ENCODE peak calls at places on chromosome 6, in four cellular contexts. Q is tibial nerve, M is adrenal gland, U is H54. J is an unnamed sample.

GRCh38 chr6:25448965-25449538 is 169.9 kb downstream of the CARMIL1 start:
- DNase-seq in Q (no peak), M (no peak), U (no peak), J (no peak)

GRCh38 chr6:116115781-116116180 is 10.2 kb downstream of the COL10A1 start:
- DNase-seq in Q (no peak), M (no peak), U (no peak), J (no peak)

GRCh38 chr6:107786709-107787588 is 37.2 kb downstream of the SCML4 start:
- DNase-seq in Q (no peak), M (no peak), U (no peak), J (no peak)

GRCh38 chr6:106546322-106547052 is 82.8 kb downstream of the RTN4IP1 start:
- DNase-seq in Q (no peak), M (no peak), U (no peak), J (no peak)

GRCh38 chr6:13794184-13794583 is 20.2 kb downstream of the MCUR1 start:
- DNase-seq in Q (no peak), M (no peak), U (peak), J (no peak)

GRCh38 chr6:166744654-166745134 is 117.6 kb upstream of the RPS6KA2 start:
- DNase-seq in Q (no peak), M (no peak), U (no peak), J (no peak)

GRCh38 chr6:30841644-30842504 is 42.4 kb upstream of the DDR1 start:
- DNase-seq in Q (no peak), M (peak), U (no peak), J (no peak)

GRCh38 chr6:158793432-158793831 is 25.7 kb downstream of the EZR start:
- DNase-seq in Q (no peak), M (no peak), U (peak), J (no peak)

GRCh38 chr6:18431581-18431980 is 44.4 kb downstream of the RNF144B start:
- DNase-seq in Q (no peak), M (no peak), U (no peak), J (no peak)

GRCh38 chr6:167291623-167292300 is 647 bp downstream of the UNC93A start:
- DNase-seq in Q (no peak), M (no peak), U (no peak), J (no peak)

GRCh38 chr6:7684076-7684475 is 41.8 kb upstream of the BMP6 start:
- DNase-seq in Q (no peak), M (no peak), U (no peak), J (no peak)

GRCh38 chr6:22062807-22063408 is 233.9 kb downstream of the PRL start:
- DNase-seq in Q (peak), M (no peak), U (no peak), J (no peak)

GRCh38 chr6:75180864-75181263 is 25.0 kb downstream of the COL12A1 start:
- DNase-seq in Q (no peak), M (no peak), U (no peak), J (no peak)

GRCh38 chr6:20839624-20840023 is 305.4 kb downstream of the CDKAL1 start:
- DNase-seq in Q (no peak), M (no peak), U (no peak), J (no peak)

GRCh38 chr6:165852676-165853075 is 189.6 kb upstream of the PDE10A start:
- DNase-seq in Q (no peak), M (no peak), U (no peak), J (no peak)

GRCh38 chr6:111707773-111708172 is 102.1 kb upstream of the TRAF3IP2 start:
- DNase-seq in Q (no peak), M (no peak), U (no peak), J (no peak)

GRCh38 chr6:147564556-147564955 is 56.1 kb downstream of the SAMD5 start:
- DNase-seq in Q (no peak), M (no peak), U (no peak), J (no peak)

GRCh38 chr6:33430991-33431879 is 11.4 kb downstream of the SYNGAP1 start:
- DNase-seq in Q (no peak), M (no peak), U (peak), J (peak)

GRCh38 chr6:73585566-73586415 is 65.0 kb upstream of the EEF1A1 start:
- DNase-seq in Q (no peak), M (peak), U (peak), J (no peak)

GRCh38 chr6:164185342-164185920 is 770.9 kb downstream of the QKI start:
- DNase-seq in Q (no peak), M (no peak), U (no peak), J (no peak)

GRCh38 chr6:67201563-67201962 is 1433.5 kb upstream of the ADGRB3 start:
- DNase-seq in Q (no peak), M (no peak), U (no peak), J (no peak)

GRCh38 chr6:109197061-109197460 is 101.8 kb downstream of the CEP57L1 start:
- DNase-seq in Q (no peak), M (no peak), U (no peak), J (no peak)

GRCh38 chr6:124007915-124008688 is 204.4 kb downstream of the NKAIN2 start:
- DNase-seq in Q (no peak), M (no peak), U (no peak), J (no peak)

GRCh38 chr6:127225497-127225896 is 41.2 kb upstream of the RNF146 start:
- DNase-seq in Q (no peak), M (no peak), U (no peak), J (no peak)

GRCh38 chr6:136466789-136467585 is 83.2 kb downstream of the MAP7 start:
- DNase-seq in Q (no peak), M (no peak), U (no peak), J (no peak)

GRCh38 chr6:28888097-28888496 is 35.7 kb downstream of the TRIM27 start:
- DNase-seq in Q (no peak), M (no peak), U (no peak), J (peak)

GRCh38 chr6:28880519-28880893 is 43.3 kb downstream of the TRIM27 start:
- DNase-seq in Q (no peak), M (no peak), U (no peak), J (no peak)

GRCh38 chr6:28885149-28885738 is 38.5 kb downstream of the TRIM27 start:
- DNase-seq in Q (no peak), M (no peak), U (no peak), J (no peak)

GRCh38 chr6:28880894-28881780 is 42.6 kb downstream of the TRIM27 start:
- DNase-seq in Q (peak), M (peak), U (no peak), J (peak)

GRCh38 chr6:28884423-28885148 is 39.2 kb downstream of the TRIM27 start:
- DNase-seq in Q (no peak), M (no peak), U (no peak), J (no peak)
- TF ChIP-seq POLR2A in Q (no peak), M (no peak), U (no peak), J (no peak)

GRCh38 chr6:149483302-149483701 is 1.5 kb downstream of the ZC3H12D start:
- DNase-seq in Q (no peak), M (no peak), U (no peak), J (no peak)

GRCh38 chr6:149487316-149487715 is 2.5 kb upstream of the ZC3H12D start:
- DNase-seq in Q (no peak), M (no peak), U (no peak), J (no peak)

GRCh38 chr6:149482542-149483261 is 2.1 kb downstream of the ZC3H12D start:
- DNase-seq in Q (no peak), M (no peak), U (no peak), J (no peak)

GRCh38 chr6:149483849-149484635 is 772 bp downstream of the ZC3H12D start:
- DNase-seq in Q (no peak), M (no peak), U (no peak), J (no peak)

DNA sequence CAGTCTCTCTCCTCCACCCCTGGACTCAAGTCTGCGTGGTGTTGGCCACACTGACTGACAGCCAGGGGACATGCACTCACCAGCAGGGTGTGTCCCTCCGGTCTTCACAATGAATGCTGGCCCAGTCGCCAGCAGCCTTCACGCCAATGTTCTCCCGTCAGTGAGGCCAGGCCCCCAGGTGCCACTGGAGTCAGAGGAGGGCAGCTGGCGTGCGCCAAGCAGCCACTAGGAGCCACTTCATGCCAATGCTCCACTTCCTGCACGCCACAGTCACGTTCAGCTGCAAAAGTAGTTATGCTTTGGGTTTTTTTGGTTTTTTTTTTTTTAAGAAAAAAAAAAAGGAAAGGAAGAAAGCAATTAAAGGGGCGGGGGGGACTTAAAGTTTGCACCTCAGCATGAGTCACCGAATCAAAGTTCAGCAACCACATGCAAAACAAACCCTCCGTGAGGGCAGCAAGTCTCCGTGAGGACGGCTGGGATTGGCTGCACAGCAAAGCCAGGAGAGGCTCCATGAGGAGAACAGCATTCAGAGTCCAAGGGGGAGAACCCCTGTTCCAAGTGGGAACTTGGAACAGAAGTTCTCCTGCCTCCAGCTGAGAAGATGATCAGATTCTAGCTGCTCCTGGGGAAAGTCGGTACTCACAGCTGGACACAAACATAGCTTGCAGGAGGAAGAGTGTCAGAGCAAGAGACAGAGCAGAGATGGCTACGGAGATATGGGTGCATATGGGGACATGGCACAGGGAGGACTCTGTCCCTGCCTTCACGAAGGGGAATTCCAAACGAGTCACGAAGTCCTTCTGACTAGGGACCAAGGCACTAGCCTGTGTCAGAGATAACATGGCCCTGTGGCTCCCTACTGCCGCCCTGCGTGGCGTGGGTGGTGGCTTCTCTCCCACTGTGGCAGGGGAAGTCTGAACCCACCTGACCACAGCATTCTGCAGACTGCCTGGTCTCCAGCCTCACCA is at the start of gene ZC3H12D:
- DNase-seq in Q (no peak), M (peak), U (no peak), J (peak)
- TF ChIP-seq POLR2A in Q (no peak), M (no peak), U (no peak), J (no peak)

GRCh38 chr6:56954389-56955170 is at the start of gene BEND6:
- DNase-seq in Q (no peak), M (peak), U (peak), J (peak)
- TF ChIP-seq POLR2A in Q (peak), M (peak), U (peak), J (no peak)

GRCh38 chr6:46876126-46876525 is 45.6 kb downstream of the ADGRF5 start:
- DNase-seq in Q (no peak), M (peak), U (peak), J (no peak)

GRCh38 chr6:46882622-46883021 is 39.1 kb downstream of the ADGRF5 start:
- DNase-seq in Q (no peak), M (no peak), U (no peak), J (no peak)

GRCh38 chr6:46879003-46879402 is 42.7 kb downstream of the ADGRF5 start:
- DNase-seq in Q (no peak), M (no peak), U (no peak), J (no peak)
- TF ChIP-seq POLR2A in Q (no peak), M (no peak), U (no peak), J (no peak)

DNA sequence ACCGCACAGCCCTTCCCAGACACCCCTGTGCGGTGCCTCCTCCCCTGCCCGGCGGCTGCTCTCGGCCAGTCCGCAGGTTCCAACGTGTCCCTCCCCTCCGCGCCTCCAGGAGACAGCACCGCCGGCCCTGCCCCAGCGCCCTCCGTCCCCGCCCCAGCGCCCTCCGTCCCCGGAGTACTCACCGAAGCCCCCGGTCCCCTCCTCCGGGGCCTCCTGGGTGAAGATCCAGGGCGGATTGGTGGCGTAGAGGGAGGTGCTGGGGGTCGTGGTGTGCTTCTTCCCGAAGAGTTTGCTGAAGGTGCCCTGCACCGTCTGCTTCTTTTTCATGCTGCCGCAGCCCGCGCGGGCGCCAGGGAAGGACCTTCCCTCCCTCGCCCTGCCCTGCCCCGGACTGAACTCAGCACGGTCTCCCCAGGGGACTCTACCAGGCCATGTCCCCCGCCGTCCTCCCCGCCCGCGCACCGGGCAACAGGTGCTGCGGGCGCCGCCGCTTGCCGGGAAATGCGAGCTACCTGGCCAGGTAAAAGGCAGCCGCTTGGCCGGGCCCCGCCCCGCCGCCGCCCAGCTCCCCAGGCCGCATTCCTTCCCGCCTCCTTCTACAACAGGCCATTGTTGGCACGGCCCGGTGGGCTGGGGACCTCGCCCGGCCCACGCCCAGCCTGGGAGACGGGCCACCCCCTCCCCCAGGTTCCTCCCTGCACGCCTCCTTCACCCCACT is at the start of gene C6orf132:
- DNase-seq in Q (no peak), M (peak), U (no peak), J (no peak)
- TF ChIP-seq POLR2A in Q (no peak), M (no peak), U (no peak), J (peak)

DNA sequence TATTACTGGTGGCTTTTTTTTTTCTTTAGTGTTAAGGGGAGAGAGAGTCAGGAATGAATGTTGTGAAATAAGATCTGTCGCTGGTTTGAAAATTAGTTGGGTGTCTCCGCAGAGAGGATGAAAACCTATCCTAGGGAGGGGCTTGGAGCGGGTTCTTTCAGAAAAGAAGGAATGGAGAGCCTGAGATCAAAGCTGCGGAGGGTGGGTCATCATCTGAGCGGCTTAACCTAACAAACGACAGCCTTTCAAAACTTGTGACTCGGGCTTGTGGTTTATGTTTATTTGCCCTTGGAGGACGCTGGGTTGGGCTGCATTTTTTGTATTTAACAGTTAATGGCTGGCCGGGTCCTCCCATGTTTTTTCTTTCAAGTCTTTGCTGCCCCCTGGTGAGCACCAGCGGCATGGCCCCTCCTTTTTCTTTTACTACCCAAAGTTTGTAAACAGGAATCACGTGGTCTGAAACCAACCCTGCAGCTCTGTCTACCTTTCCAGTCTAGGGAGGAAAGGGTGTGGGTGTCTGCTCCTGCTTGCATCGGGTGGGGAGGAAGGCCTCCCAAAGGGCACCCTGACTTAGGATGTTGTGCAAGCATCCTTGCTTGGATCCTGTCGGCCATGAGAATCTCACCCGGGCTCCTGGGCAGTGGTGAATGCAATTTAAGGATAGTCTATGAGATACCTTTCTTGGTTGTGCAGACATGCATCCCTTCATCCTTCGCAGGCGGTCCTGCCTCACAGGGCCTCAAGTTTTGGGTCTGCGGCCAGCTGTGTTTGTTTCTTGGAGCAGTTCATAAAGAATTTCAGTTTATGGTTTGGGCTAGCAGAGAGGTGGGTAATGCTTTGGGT is 2.2 kb downstream of the PIM1 start:
- DNase-seq in Q (peak), M (peak), U (peak), J (peak)
- TF ChIP-seq POLR2A in Q (no peak), M (peak), U (no peak), J (no peak)

GRCh38 chr6:139030211-139030530 is 1.6 kb downstream of the ABRACL start:
- DNase-seq in Q (no peak), M (no peak), U (no peak), J (no peak)

GRCh38 chr6:139027620-139028182 is 844 bp upstream of the ABRACL start:
- DNase-seq in Q (no peak), M (no peak), U (peak), J (no peak)

GRCh38 chr6:139029470-139030210 is 1.1 kb downstream of the ABRACL start:
- DNase-seq in Q (peak), M (peak), U (no peak), J (peak)

GRCh38 chr6:139028242-139028657 is 295 bp upstream of the ABRACL start:
- DNase-seq in Q (no peak), M (peak), U (peak), J (no peak)

DNA sequence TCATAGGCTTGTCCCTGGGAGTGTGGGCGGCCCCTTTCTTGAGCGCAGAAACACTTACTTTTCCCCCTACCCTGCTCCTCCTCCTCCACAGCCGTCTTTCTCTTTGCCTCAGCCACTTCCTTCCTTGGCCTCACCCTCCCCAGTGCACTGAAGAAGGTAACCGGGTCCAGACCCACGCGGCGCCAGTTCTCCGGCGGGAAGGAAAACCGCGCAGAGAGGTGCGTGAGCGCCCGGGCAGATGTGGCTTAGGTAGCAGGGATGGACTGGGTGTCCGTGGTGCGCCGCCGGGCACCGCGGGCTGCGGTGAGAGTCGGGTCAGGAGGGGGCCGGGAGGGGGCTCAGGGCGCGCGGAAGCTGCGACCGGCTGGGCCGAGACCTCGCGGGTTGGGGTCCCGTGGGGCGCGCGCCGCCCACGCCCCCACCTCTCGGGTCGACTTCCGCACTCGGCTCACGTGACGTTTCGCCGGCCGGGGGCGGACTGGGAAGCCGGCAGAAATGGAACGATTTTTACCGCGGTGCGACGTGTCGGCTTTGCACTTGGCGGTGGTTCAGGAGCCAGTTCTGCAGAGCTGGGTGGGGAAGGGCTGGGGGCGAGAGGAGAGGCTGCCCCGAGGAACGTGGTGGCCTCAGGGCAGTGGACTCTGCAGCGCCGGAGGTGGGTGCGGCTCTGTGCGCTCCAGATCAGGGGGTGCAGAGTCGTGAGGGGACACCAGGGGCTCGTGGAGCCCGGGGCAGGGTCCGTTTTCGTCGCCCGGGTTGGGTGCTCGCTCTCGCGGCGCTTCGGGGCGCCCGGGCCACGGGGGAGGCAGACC is at the start of gene ABRACL:
- DNase-seq in Q (no peak), M (peak), U (peak), J (peak)
- TF ChIP-seq POLR2A in Q (peak), M (peak), U (peak), J (no peak)

GRCh38 chr6:149449831-149450678 is 34.8 kb downstream of the ZC3H12D start:
- DNase-seq in Q (no peak), M (no peak), U (no peak), J (no peak)

GRCh38 chr6:149452062-149452939 is 32.5 kb downstream of the ZC3H12D start:
- DNase-seq in Q (no peak), M (no peak), U (no peak), J (no peak)

GRCh38 chr6:149449054-149449453 is 35.8 kb downstream of the ZC3H12D start:
- DNase-seq in Q (no peak), M (no peak), U (no peak), J (no peak)

GRCh38 chr6:149451361-149452061 is 33.3 kb downstream of the ZC3H12D start:
- DNase-seq in Q (no peak), M (no peak), U (no peak), J (no peak)

GRCh38 chr6:149450679-149451360 is 34.0 kb downstream of the ZC3H12D start:
- DNase-seq in Q (no peak), M (no peak), U (no peak), J (peak)
- TF ChIP-seq POLR2A in Q (no peak), M (no peak), U (no peak), J (no peak)

J was measured in sigmoid colon.